ENCODE peak calls at places on chromosomes 12 and 14, in four cellular contexts. V is AG08395, Y is C1 segment of cervical spinal cord, F is HT-29. R is an unnamed sample.

GRCh38 chr14:39974036-39974435 is 541.8 kb upstream of the FBXO33 start:
- DNase-seq in V (no peak), Y (no peak), F (no peak), R (no peak)

GRCh38 chr14:69489495-69489894 is 5.0 kb downstream of the PLEKHD1 start:
- DNase-seq in V (no peak), Y (no peak), F (no peak), R (no peak)

GRCh38 chr14:95545769-95546168 is 10.9 kb downstream of the GLRX5 start:
- DNase-seq in V (peak), Y (no peak), F (peak), R (no peak)

GRCh38 chr14:54807428-54807827 is 95.2 kb downstream of the GCH1 start:
- DNase-seq in V (no peak), Y (no peak), F (no peak), R (no peak)

GRCh38 chr12:67415473-67415872 is 146.3 kb downstream of the CAND1 start:
- DNase-seq in V (peak), Y (peak), F (peak), R (peak)

GRCh38 chr14:42111355-42111754 is 504.7 kb downstream of the LRFN5 start:
- DNase-seq in V (no peak), Y (no peak), F (no peak), R (no peak)

GRCh38 chr12:93042283-93042682 is 113.2 kb upstream of the EEA1 start:
- DNase-seq in V (no peak), Y (no peak), F (no peak), R (no peak)

GRCh38 chr12:104057771-104058197 is 6.5 kb upstream of the HCFC2 start:
- DNase-seq in V (peak), Y (no peak), F (peak), R (no peak)

GRCh38 chr14:97411938-97412612 is 614.9 kb downstream of the VRK1 start:
- DNase-seq in V (no peak), Y (no peak), F (no peak), R (no peak)